ENCODE peak calls at places on chromosomes 13 and 19, in five cellular contexts. I, S, C, O and F are unnamed samples.

GRCh38 chr13:110233181-110233641 is 73.7 kb downstream of the COL4A1 start:
- DNase-seq in I (peak; percentile 48), S (no peak), C (no peak), O (peak; percentile 88), F (peak; percentile 98)

GRCh38 chr13:67554296-67554695 is 324.2 kb upstream of the PCDH9 start:
- DNase-seq in I (no peak), S (no peak), C (no peak), O (no peak), F (no peak)

GRCh38 chr19:49846408-49846807 is 4.6 kb upstream of the PTOV1 start:
- DNase-seq in I (no peak), S (no peak), C (no peak), O (no peak), F (no peak)

GRCh38 chr13:98234348-98234747 is 57.3 kb upstream of the RNF113B start:
- DNase-seq in I (no peak), S (no peak), C (no peak), O (no peak), F (no peak)

GRCh38 chr13:50574731-50575130 is 268.8 kb downstream of the DLEU7 start:
- DNase-seq in I (no peak), S (no peak), C (no peak), O (peak; percentile 64), F (peak; percentile 71)

GRCh38 chr19:52492201-52492960 is 35.1 kb upstream of the ZNF808 start:
- DNase-seq in I (no peak), S (no peak), C (no peak), O (no peak), F (no peak)

GRCh38 chr13:41645313-41645712 is 188.0 kb downstream of the RGCC start:
- DNase-seq in I (no peak), S (no peak), C (no peak), O (peak; percentile 38), F (peak; percentile 94)

GRCh38 chr13:31477961-31478360 is 261.4 kb upstream of the RXFP2 start:
- DNase-seq in I (no peak), S (no peak), C (no peak), O (peak; percentile 48), F (peak; percentile 37)

GRCh38 chr13:35621989-35622388 is 145.5 kb upstream of the MAB21L1 start:
- DNase-seq in I (no peak), S (no peak), C (no peak), O (no peak), F (peak; percentile 35)

GRCh38 chr13:32629313-32629712 is 43.1 kb downstream of the PDS5B start:
- DNase-seq in I (no peak), S (no peak), C (no peak), O (no peak), F (no peak)

GRCh38 chr19:10339380-10339960 is at the start of gene ICAM3:
- DNase-seq in I (no peak), S (peak; percentile 36), C (peak; percentile 82), O (no peak), F (no peak)

GRCh38 chr13:76397413-76397812 is 488.8 kb downstream of the KCTD12 start:
- DNase-seq in I (no peak), S (no peak), C (no peak), O (no peak), F (no peak)

GRCh38 chr13:68304287-68304893 is 1074.3 kb upstream of the PCDH9 start:
- DNase-seq in I (no peak), S (no peak), C (peak; percentile 6), O (no peak), F (peak; percentile 19)

GRCh38 chr19:41896581-41896942 is 13.6 kb downstream of the ARHGEF1 start:
- DNase-seq in I (no peak), S (no peak), C (no peak), O (no peak), F (no peak)

GRCh38 chr13:48125794-48126228 is 30.9 kb upstream of the MED4 start:
- DNase-seq in I (no peak), S (no peak), C (no peak), O (no peak), F (peak; percentile 76)

GRCh38 chr13:33052446-33052845 is 36.2 kb downstream of the KL start:
- DNase-seq in I (no peak), S (no peak), C (no peak), O (no peak), F (peak; percentile 18)

GRCh38 chr13:70473912-70474311 is 365.7 kb upstream of the KLHL1 start:
- DNase-seq in I (no peak), S (no peak), C (no peak), O (no peak), F (no peak)

GRCh38 chr19:39479916-39480315 is 722 bp upstream of the TIMM50 start:
- DNase-seq in I (no peak), S (no peak), C (peak; percentile 22), O (no peak), F (no peak)

GRCh38 chr13:25690582-25690981 is 318.8 kb downstream of the ATP8A2 start:
- DNase-seq in I (no peak), S (no peak), C (no peak), O (no peak), F (no peak)

GRCh38 chr13:26254583-26255102 is 714 bp downstream of the CDK8 start:
- DNase-seq in I (peak; percentile 6), S (peak; percentile 73), C (peak; percentile 62), O (no peak), F (peak; percentile 36)

GRCh38 chr13:21046203-21046602 is 15.2 kb downstream of the LATS2 start:
- DNase-seq in I (no peak), S (no peak), C (no peak), O (no peak), F (no peak)

GRCh38 chr19:1133471-1133929 is 29.7 kb downstream of the GPX4 start:
- DNase-seq in I (no peak), S (peak; percentile 56), C (peak; percentile 93), O (no peak), F (no peak)

GRCh38 chr19:14118165-14119051 is 846 bp upstream of the PRKACA start:
- DNase-seq in I (no peak), S (peak; percentile 63), C (no peak), O (no peak), F (peak; percentile 79)

GRCh38 chr13:95480131-95480545 is 72.4 kb upstream of the CLDN10 start:
- DNase-seq in I (no peak), S (no peak), C (no peak), O (no peak), F (peak; percentile 36)

GRCh38 chr13:34623331-34623730 is 318.7 kb upstream of the NBEA start:
- DNase-seq in I (no peak), S (no peak), C (no peak), O (no peak), F (no peak)

GRCh38 chr19:42397315-42398166 is 7.4 kb upstream of the CNFN start:
- DNase-seq in I (no peak), S (no peak), C (no peak), O (no peak), F (no peak)

GRCh38 chr13:80348308-80348707 is 7.4 kb upstream of the SPRY2 start:
- DNase-seq in I (no peak), S (no peak), C (no peak), O (no peak), F (no peak)

GRCh38 chr19:38661996-38662395 is 14.5 kb downstream of the ACTN4 start:
- DNase-seq in I (no peak), S (peak; percentile 69), C (no peak), O (no peak), F (no peak)

GRCh38 chr13:110458594-110459365 is 102.7 kb downstream of the RAB20 start:
- DNase-seq in I (no peak), S (no peak), C (peak; percentile 13), O (no peak), F (no peak)

GRCh38 chr13:42702726-42703125 is 78.7 kb upstream of the FAM216B start:
- DNase-seq in I (no peak), S (no peak), C (no peak), O (no peak), F (peak; percentile 30)

GRCh38 chr13:100565291-100565690 is 23.3 kb downstream of the GGACT start:
- DNase-seq in I (no peak), S (no peak), C (no peak), O (no peak), F (no peak)

GRCh38 chr19:40444181-40445005 is at the start of gene SERTAD3:
- DNase-seq in I (peak; percentile 94), S (peak; percentile 98), C (peak; percentile 98), O (no peak), F (peak; percentile 95)

GRCh38 chr13:24168392-24168750 is 7.9 kb downstream of the SPATA13 start:
- DNase-seq in I (no peak), S (no peak), C (no peak), O (no peak), F (no peak)

GRCh38 chr19:57559008-57559403 is 657 bp downstream of the ZNF550 start:
- DNase-seq in I (no peak), S (no peak), C (peak; percentile 14), O (no peak), F (peak; percentile 17)

GRCh38 chr13:91398413-91399188 is at the start of gene GPC5:
- DNase-seq in I (peak; percentile 4), S (peak; percentile 80), C (peak; percentile 86), O (no peak), F (peak; percentile 58)

GRCh38 chr13:103731959-103732358 is 665.7 kb upstream of the SLC10A2 start:
- DNase-seq in I (no peak), S (no peak), C (no peak), O (no peak), F (no peak)

DNA sequence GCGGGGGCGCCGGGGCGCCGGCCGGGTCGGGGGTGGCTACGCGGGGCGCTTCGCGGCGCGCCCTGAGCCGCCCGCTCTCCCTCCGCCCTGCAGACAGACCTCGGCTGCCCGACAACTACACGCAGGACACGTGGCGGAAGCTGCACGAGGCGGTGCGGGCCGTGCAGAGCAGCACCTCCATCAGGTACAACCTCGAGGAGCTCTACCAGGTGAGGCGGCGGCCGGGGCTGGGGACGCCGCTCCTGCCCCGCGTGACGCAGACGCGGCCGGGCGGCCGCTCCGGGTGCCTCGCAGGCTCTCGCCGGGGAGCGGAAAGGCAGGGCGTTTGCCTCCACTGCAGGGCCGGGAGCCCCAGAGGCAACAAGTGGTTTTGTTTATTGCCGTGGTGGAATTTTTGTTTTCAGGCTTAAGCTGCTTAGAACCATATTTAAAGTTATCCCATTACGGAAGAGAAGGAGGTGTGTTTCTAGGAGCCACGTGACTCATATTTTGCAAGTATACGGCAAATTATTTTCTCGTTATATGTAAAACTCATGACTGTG is 538 bp downstream of the CUL4A start:
- DNase-seq in I (no peak), S (peak; percentile 71), C (peak; percentile 65), O (no peak), F (peak; percentile 59)
- TF ChIP-seq CTCF in I (no peak), S (no peak), C (no peak), O (no peak), F (no peak)

GRCh38 chr19:33767898-33768413 is 28.7 kb upstream of the KCTD15 start:
- DNase-seq in I (no peak), S (no peak), C (peak; percentile 34), O (no peak), F (peak; percentile 30)
- TF ChIP-seq CTCF in I (no peak), S (no peak), C (no peak), O (peak; percentile 38), F (peak; percentile 24)

GRCh38 chr19:15812059-15812722 is 3.3 kb downstream of the OR10H1 start:
- DNase-seq in I (no peak), S (peak; percentile 40), C (no peak), O (no peak), F (no peak)
- TF ChIP-seq CTCF in I (no peak), S (no peak), C (peak; percentile 35), O (no peak), F (no peak)

GRCh38 chr13:37956536-37956935 is 87.0 kb upstream of the TRPC4 start:
- DNase-seq in I (no peak), S (no peak), C (no peak), O (no peak), F (no peak)

GRCh38 chr13:37966266-37966665 is 96.7 kb upstream of the TRPC4 start:
- DNase-seq in I (no peak), S (no peak), C (no peak), O (no peak), F (no peak)

GRCh38 chr13:37959284-37959683 is 89.7 kb upstream of the TRPC4 start:
- DNase-seq in I (no peak), S (no peak), C (no peak), O (no peak), F (no peak)

GRCh38 chr13:37960427-37960826 is 90.9 kb upstream of the TRPC4 start:
- DNase-seq in I (no peak), S (no peak), C (peak; percentile 2), O (no peak), F (peak; percentile 3)
- TF ChIP-seq CTCF in I (no peak), S (no peak), C (peak; percentile 78), O (peak; percentile 14), F (peak; percentile 40)